ENCODE peak calls at places on chromosomes 2 and 18, in six cellular contexts. One of them, this sample, is unnamed.

GRCh38 chr2:6186332-6187100 is 494.3 kb downstream of the SOX11 start:
- DNase-seq in BJ: no peak
- DNase-seq in dorsolateral prefrontal cortex: no peak
- DNase-seq in HepG2: peak; percentile 59
- DNase-seq in right lobe of liver: no peak
- DNase-seq in adrenal gland: peak; percentile 84
- DNase-seq in this sample: no peak

GRCh38 chr2:24813645-24814257 is 20.5 kb downstream of the CENPO start:
- DNase-seq in BJ: no peak
- DNase-seq in dorsolateral prefrontal cortex: no peak
- DNase-seq in HepG2: no peak
- DNase-seq in right lobe of liver: no peak
- DNase-seq in adrenal gland: no peak
- DNase-seq in this sample: no peak

GRCh38 chr2:111031546-111032484 is 88.9 kb upstream of the BCL2L11 start:
- DNase-seq in BJ: no peak
- DNase-seq in dorsolateral prefrontal cortex: no peak
- DNase-seq in HepG2: no peak
- DNase-seq in right lobe of liver: no peak
- DNase-seq in adrenal gland: no peak
- DNase-seq in this sample: no peak

GRCh38 chr2:126921066-126921465 is 22.4 kb downstream of the TEX51 start:
- DNase-seq in BJ: no peak
- DNase-seq in dorsolateral prefrontal cortex: no peak
- DNase-seq in HepG2: no peak
- DNase-seq in right lobe of liver: no peak
- DNase-seq in adrenal gland: no peak
- DNase-seq in this sample: no peak

GRCh38 chr2:150013011-150013410 is 425.4 kb upstream of the MMADHC start:
- DNase-seq in BJ: no peak
- DNase-seq in dorsolateral prefrontal cortex: no peak
- DNase-seq in HepG2: no peak
- DNase-seq in right lobe of liver: no peak
- DNase-seq in adrenal gland: no peak
- DNase-seq in this sample: no peak

GRCh38 chr2:25305809-25306208 is 35.9 kb downstream of the DNMT3A start:
- DNase-seq in BJ: no peak
- DNase-seq in dorsolateral prefrontal cortex: peak; percentile 42
- DNase-seq in HepG2: no peak
- DNase-seq in right lobe of liver: no peak
- DNase-seq in adrenal gland: no peak
- DNase-seq in this sample: no peak

GRCh38 chr2:120772261-120772660 is 36.6 kb downstream of the GLI2 start:
- DNase-seq in BJ: no peak
- DNase-seq in dorsolateral prefrontal cortex: no peak
- DNase-seq in HepG2: no peak
- DNase-seq in right lobe of liver: no peak
- DNase-seq in adrenal gland: no peak
- DNase-seq in this sample: no peak

GRCh38 chr2:2142350-2142749 is 188.7 kb downstream of the MYT1L start:
- DNase-seq in BJ: no peak
- DNase-seq in dorsolateral prefrontal cortex: no peak
- DNase-seq in HepG2: no peak
- DNase-seq in right lobe of liver: no peak
- DNase-seq in adrenal gland: no peak
- DNase-seq in this sample: no peak

GRCh38 chr2:173590278-173590811 is 235.7 kb downstream of the CDCA7 start:
- DNase-seq in BJ: peak; percentile 83
- DNase-seq in dorsolateral prefrontal cortex: no peak
- DNase-seq in HepG2: peak; percentile 12
- DNase-seq in right lobe of liver: no peak
- DNase-seq in adrenal gland: peak; percentile 74
- DNase-seq in this sample: peak; percentile 92

GRCh38 chr2:30447149-30448045 is at the start of gene LCLAT1:
- DNase-seq in BJ: no peak
- DNase-seq in dorsolateral prefrontal cortex: peak; percentile 71
- DNase-seq in HepG2: peak; percentile 59
- DNase-seq in right lobe of liver: peak; percentile 87
- DNase-seq in adrenal gland: peak; percentile 84
- DNase-seq in this sample: no peak

GRCh38 chr2:234247453-234248180 is 197.1 kb downstream of the SPP2 start:
- DNase-seq in BJ: no peak
- DNase-seq in dorsolateral prefrontal cortex: no peak
- DNase-seq in HepG2: no peak
- DNase-seq in right lobe of liver: no peak
- DNase-seq in adrenal gland: no peak
- DNase-seq in this sample: no peak

GRCh38 chr18:48002933-48003365 is 72.5 kb upstream of the SMAD2 start:
- DNase-seq in BJ: no peak
- DNase-seq in dorsolateral prefrontal cortex: no peak
- DNase-seq in HepG2: no peak
- DNase-seq in right lobe of liver: no peak
- DNase-seq in adrenal gland: peak; percentile 96
- DNase-seq in this sample: peak; percentile 44

GRCh38 chr2:134705861-134706586 is 12.8 kb downstream of the TMEM163 start:
- DNase-seq in BJ: no peak
- DNase-seq in dorsolateral prefrontal cortex: no peak
- DNase-seq in HepG2: no peak
- DNase-seq in right lobe of liver: no peak
- DNase-seq in adrenal gland: no peak
- DNase-seq in this sample: no peak

GRCh38 chr2:111185496-111186022 is 64.8 kb downstream of the BCL2L11 start:
- DNase-seq in BJ: no peak
- DNase-seq in dorsolateral prefrontal cortex: no peak
- DNase-seq in HepG2: no peak
- DNase-seq in right lobe of liver: peak; percentile 62
- DNase-seq in adrenal gland: peak; percentile 72
- DNase-seq in this sample: no peak

GRCh38 chr2:119264781-119265692 is 41.4 kb downstream of the STEAP3 start:
- DNase-seq in BJ: no peak
- DNase-seq in dorsolateral prefrontal cortex: no peak
- DNase-seq in HepG2: peak; percentile 51
- DNase-seq in right lobe of liver: no peak
- DNase-seq in adrenal gland: peak; percentile 70
- DNase-seq in this sample: no peak

GRCh38 chr2:128278979-128279378 is 39.7 kb downstream of the HS6ST1 start:
- DNase-seq in BJ: no peak
- DNase-seq in dorsolateral prefrontal cortex: no peak
- DNase-seq in HepG2: no peak
- DNase-seq in right lobe of liver: peak; percentile 36
- DNase-seq in adrenal gland: peak; percentile 27
- DNase-seq in this sample: no peak

GRCh38 chr18:39681061-39681460 is 2115.5 kb upstream of the CELF4 start:
- DNase-seq in BJ: no peak
- DNase-seq in dorsolateral prefrontal cortex: no peak
- DNase-seq in HepG2: no peak
- DNase-seq in right lobe of liver: no peak
- DNase-seq in adrenal gland: no peak
- DNase-seq in this sample: no peak

GRCh38 chr2:190359896-190360376 is 16.5 kb downstream of the INPP1 start:
- DNase-seq in BJ: no peak
- DNase-seq in dorsolateral prefrontal cortex: peak; percentile 40
- DNase-seq in HepG2: peak; percentile 51
- DNase-seq in right lobe of liver: peak; percentile 82
- DNase-seq in adrenal gland: peak; percentile 73
- DNase-seq in this sample: no peak

GRCh38 chr2:157699009-157699408 is 70.3 kb upstream of the ACVR1C start:
- DNase-seq in BJ: no peak
- DNase-seq in dorsolateral prefrontal cortex: no peak
- DNase-seq in HepG2: no peak
- DNase-seq in right lobe of liver: no peak
- DNase-seq in adrenal gland: no peak
- DNase-seq in this sample: no peak

GRCh38 chr2:69567157-69567908 is 76.2 kb downstream of the AAK1 start:
- DNase-seq in BJ: no peak
- DNase-seq in dorsolateral prefrontal cortex: no peak
- DNase-seq in HepG2: no peak
- DNase-seq in right lobe of liver: no peak
- DNase-seq in adrenal gland: no peak
- DNase-seq in this sample: no peak

GRCh38 chr18:13261658-13262357 is 43.2 kb downstream of the LDLRAD4 start:
- DNase-seq in BJ: no peak
- DNase-seq in dorsolateral prefrontal cortex: no peak
- DNase-seq in HepG2: no peak
- DNase-seq in right lobe of liver: no peak
- DNase-seq in adrenal gland: no peak
- DNase-seq in this sample: no peak

GRCh38 chr2:15122915-15123314 is 438.2 kb downstream of the NBAS start:
- DNase-seq in BJ: no peak
- DNase-seq in dorsolateral prefrontal cortex: no peak
- DNase-seq in HepG2: no peak
- DNase-seq in right lobe of liver: no peak
- DNase-seq in adrenal gland: no peak
- DNase-seq in this sample: no peak

GRCh38 chr2:209473930-209474419 is 50.1 kb downstream of the MAP2 start:
- DNase-seq in BJ: peak; percentile 91
- DNase-seq in dorsolateral prefrontal cortex: no peak
- DNase-seq in HepG2: peak; percentile 24
- DNase-seq in right lobe of liver: no peak
- DNase-seq in adrenal gland: no peak
- DNase-seq in this sample: peak; percentile 94

GRCh38 chr2:216858312-216858711 is 1.6 kb downstream of the TNP1 start:
- DNase-seq in BJ: no peak
- DNase-seq in dorsolateral prefrontal cortex: no peak
- DNase-seq in HepG2: no peak
- DNase-seq in right lobe of liver: no peak
- DNase-seq in adrenal gland: no peak
- DNase-seq in this sample: no peak

GRCh38 chr18:2111456-2111855 is 459.8 kb downstream of the METTL4 start:
- DNase-seq in BJ: peak; percentile 38
- DNase-seq in dorsolateral prefrontal cortex: no peak
- DNase-seq in HepG2: no peak
- DNase-seq in right lobe of liver: no peak
- DNase-seq in adrenal gland: no peak
- DNase-seq in this sample: peak; percentile 8

GRCh38 chr18:54147439-54147838 is 77.0 kb downstream of the MBD2 start:
- DNase-seq in BJ: no peak
- DNase-seq in dorsolateral prefrontal cortex: no peak
- DNase-seq in HepG2: no peak
- DNase-seq in right lobe of liver: no peak
- DNase-seq in adrenal gland: no peak
- DNase-seq in this sample: no peak

GRCh38 chr18:76374330-76375281 is 120.4 kb downstream of the ZNF516 start:
- DNase-seq in BJ: no peak
- DNase-seq in dorsolateral prefrontal cortex: no peak
- DNase-seq in HepG2: no peak
- DNase-seq in right lobe of liver: no peak
- DNase-seq in adrenal gland: no peak
- DNase-seq in this sample: no peak

GRCh38 chr18:48803518-48803917 is 147.2 kb downstream of the SMAD7 start:
- DNase-seq in BJ: no peak
- DNase-seq in dorsolateral prefrontal cortex: peak; percentile 5
- DNase-seq in HepG2: no peak
- DNase-seq in right lobe of liver: peak; percentile 31
- DNase-seq in adrenal gland: peak; percentile 13
- DNase-seq in this sample: no peak

GRCh38 chr2:177172034-177172880 is 40.3 kb upstream of the HNRNPA3 start:
- DNase-seq in BJ: peak; percentile 30
- DNase-seq in dorsolateral prefrontal cortex: no peak
- DNase-seq in HepG2: peak; percentile 73
- DNase-seq in right lobe of liver: no peak
- DNase-seq in adrenal gland: no peak
- DNase-seq in this sample: no peak

DNA sequence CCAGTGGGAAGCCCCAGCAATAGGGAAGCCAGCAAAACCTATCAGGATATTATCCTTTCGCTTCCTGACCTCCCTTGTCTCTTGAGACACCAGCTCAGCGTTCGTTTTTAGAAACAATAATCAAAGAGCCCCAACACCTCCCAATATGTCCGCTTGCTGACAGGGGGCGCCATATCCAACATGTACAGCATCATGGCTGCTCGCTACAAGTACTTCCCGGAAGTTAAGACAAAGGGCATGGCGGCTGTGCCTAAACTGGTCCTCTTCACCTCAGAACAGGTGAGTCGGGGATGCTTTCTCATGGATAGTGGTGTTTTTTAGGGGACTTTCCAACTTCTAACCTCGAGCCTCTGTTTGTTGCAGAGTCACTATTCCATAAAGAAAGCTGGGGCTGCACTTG is 28.7 kb downstream of the GAD1 start:
- DNase-seq in BJ: no peak
- DNase-seq in dorsolateral prefrontal cortex: no peak
- DNase-seq in HepG2: no peak
- DNase-seq in right lobe of liver: no peak
- DNase-seq in adrenal gland: no peak
- DNase-seq in this sample: no peak
- TF ChIP-seq CTCF in BJ: no peak
- TF ChIP-seq CTCF in dorsolateral prefrontal cortex: no peak
- TF ChIP-seq CTCF in HepG2: peak; percentile 30
- TF ChIP-seq CTCF in right lobe of liver: no peak
- TF ChIP-seq CTCF in adrenal gland: no peak
- TF ChIP-seq CTCF in this sample: no peak

DNA sequence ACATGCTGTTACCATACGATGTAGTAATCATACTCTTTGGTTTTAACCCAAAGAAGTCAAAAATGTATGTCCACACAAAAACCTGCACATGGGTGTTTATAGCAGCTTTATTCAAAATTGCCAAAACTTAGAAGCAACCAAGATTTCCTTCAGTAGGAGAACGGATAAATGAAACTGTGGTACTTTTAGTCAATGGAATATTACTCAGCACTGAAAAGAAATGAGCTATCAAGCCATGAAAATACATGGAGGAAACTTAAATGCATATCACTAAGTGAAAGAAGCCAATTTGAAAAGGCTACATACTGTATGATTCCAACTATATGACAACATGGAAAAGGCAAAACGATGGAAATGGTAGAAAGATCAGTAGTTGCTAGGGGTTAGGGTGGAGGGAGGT is 86.6 kb downstream of the HNRNPLL start:
- DNase-seq in BJ: no peak
- DNase-seq in dorsolateral prefrontal cortex: no peak
- DNase-seq in HepG2: no peak
- DNase-seq in right lobe of liver: no peak
- DNase-seq in adrenal gland: no peak
- DNase-seq in this sample: no peak
- H3K4me3 ChIP-seq in BJ: no peak overlapping the region
- H3K4me3 ChIP-seq in dorsolateral prefrontal cortex: no peak overlapping the region
- H3K4me3 ChIP-seq in HepG2: no peak overlapping the region
- H3K4me3 ChIP-seq in right lobe of liver: no peak overlapping the region
- H3K4me3 ChIP-seq in adrenal gland: no peak overlapping the region
- H3K4me3 ChIP-seq in this sample: no peak overlapping the region

GRCh38 chr2:16890081-16890480 is 224.4 kb upstream of the CYRIA start:
- DNase-seq in BJ: no peak
- DNase-seq in dorsolateral prefrontal cortex: no peak
- DNase-seq in HepG2: peak; percentile 15
- DNase-seq in right lobe of liver: no peak
- DNase-seq in adrenal gland: no peak
- DNase-seq in this sample: no peak
- TF ChIP-seq CTCF in BJ: no peak
- TF ChIP-seq CTCF in dorsolateral prefrontal cortex: peak; percentile 5
- TF ChIP-seq CTCF in HepG2: peak; percentile 26
- TF ChIP-seq CTCF in right lobe of liver: no peak
- TF ChIP-seq CTCF in adrenal gland: no peak
- TF ChIP-seq CTCF in this sample: no peak

DNA sequence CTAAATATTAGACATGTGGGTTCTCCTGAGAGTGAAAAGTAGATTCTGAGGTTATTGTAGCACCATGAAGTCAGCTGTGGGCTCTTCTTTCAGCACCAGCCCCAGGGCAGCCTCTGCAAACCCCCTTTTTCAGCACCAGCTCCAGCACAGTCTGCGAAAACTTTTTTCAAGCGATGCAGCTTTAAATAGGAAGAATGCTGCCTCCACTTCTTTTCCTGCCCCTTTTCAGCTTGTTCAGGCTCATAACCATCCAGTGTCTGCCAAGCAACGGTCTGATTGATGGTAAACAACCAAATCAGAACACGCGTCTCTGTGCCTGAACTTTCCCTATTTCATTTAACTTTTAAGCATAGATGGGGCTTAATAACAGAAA is at the start of gene COL5A2:
- DNase-seq in BJ: peak; percentile 84
- DNase-seq in dorsolateral prefrontal cortex: no peak
- DNase-seq in HepG2: no peak
- DNase-seq in right lobe of liver: no peak
- DNase-seq in adrenal gland: peak; percentile 40
- DNase-seq in this sample: peak; percentile 89
- H3K4me3 ChIP-seq in BJ: peak within 1 kb of the TSS; percentile 58
- H3K4me3 ChIP-seq in dorsolateral prefrontal cortex: peak within 1 kb of the TSS; percentile 63
- H3K4me3 ChIP-seq in HepG2: no peak within 1 kb of the TSS
- H3K4me3 ChIP-seq in right lobe of liver: peak within 1 kb of the TSS; percentile 52
- H3K4me3 ChIP-seq in adrenal gland: peak within 1 kb of the TSS; percentile 40
- H3K4me3 ChIP-seq in this sample: peak within 1 kb of the TSS; percentile 84